ENCODE peak calls at places on chromosomes 16 and 17, in four cellular contexts. One of them, this sample, is unnamed.
A peak's percentile ranks its signal among the peaks of the same experiment; 100 is the strongest.

GRCh38 chr17:76265624-76266243 is 586 bp downstream of the UBALD2 start:
- DNase-seq in iPS-NIHi11: peak; percentile 70
- DNase-seq in ovary: peak; percentile 74
- DNase-seq in cardiac muscle cell: peak; percentile 80
- DNase-seq in this sample: no peak

GRCh38 chr16:49932943-49933342 is 77.0 kb upstream of the ZNF423 start:
- DNase-seq in iPS-NIHi11: no peak
- DNase-seq in ovary: peak; percentile 37
- DNase-seq in cardiac muscle cell: no peak
- DNase-seq in this sample: no peak

GRCh38 chr17:80872999-80873951 is 118.4 kb upstream of the CHMP6 start:
- DNase-seq in iPS-NIHi11: peak; percentile 84
- DNase-seq in ovary: no peak
- DNase-seq in cardiac muscle cell: no peak
- DNase-seq in this sample: no peak

GRCh38 chr16:12584488-12585233 is 219.0 kb downstream of the CPPED1 start:
- DNase-seq in iPS-NIHi11: no peak
- DNase-seq in ovary: no peak
- DNase-seq in cardiac muscle cell: no peak
- DNase-seq in this sample: no peak

GRCh38 chr17:35568561-35568960 is 7.9 kb upstream of the SLFN14 start:
- DNase-seq in iPS-NIHi11: no peak
- DNase-seq in ovary: no peak
- DNase-seq in cardiac muscle cell: no peak
- DNase-seq in this sample: no peak

GRCh38 chr17:22703204-22703603 is 1010.9 kb downstream of the KCNJ18 start:
- DNase-seq in iPS-NIHi11: no peak
- DNase-seq in ovary: no peak
- DNase-seq in cardiac muscle cell: no peak
- DNase-seq in this sample: no peak

GRCh38 chr17:36500745-36501225 is 14.3 kb downstream of the ZNHIT3 start:
- DNase-seq in iPS-NIHi11: no peak
- DNase-seq in ovary: no peak
- DNase-seq in cardiac muscle cell: no peak
- DNase-seq in this sample: no peak

GRCh38 chr16:46991729-46992704 is 18.5 kb upstream of the DNAJA2 start:
- DNase-seq in iPS-NIHi11: no peak
- DNase-seq in ovary: no peak
- DNase-seq in cardiac muscle cell: no peak
- DNase-seq in this sample: no peak

GRCh38 chr16:89981414-89981813 is 32.9 kb downstream of the DEF8 start:
- DNase-seq in iPS-NIHi11: no peak
- DNase-seq in ovary: no peak
- DNase-seq in cardiac muscle cell: no peak
- DNase-seq in this sample: no peak